ENCODE peak calls at places on chromosomes 1 and 21, in seven cellular contexts. J, M, Q, U, B, R and P are unnamed samples.

GRCh38 chr1:45796381-45796780 is 7.0 kb upstream of the MAST2 start:
- DNase-seq in R (no peak), B (no peak), Q (no peak), U (no peak), M (no peak), J (no peak), P (no peak)

GRCh38 chr21:30072496-30072895 is 94.1 kb downstream of the CLDN17 start:
- DNase-seq in B (peak), R (peak), U (no peak), Q (no peak), M (no peak), J (no peak), P (no peak)

GRCh38 chr21:24897883-24898282 is 709.4 kb downstream of the MRPL39 start:
- DNase-seq in U (no peak), R (no peak), Q (no peak), J (no peak), B (no peak), M (no peak), P (no peak)

GRCh38 chr21:35651166-35651565 is 409.2 kb downstream of the SETD4 start:
- DNase-seq in J (no peak), B (peak), R (no peak), Q (no peak), M (no peak), U (no peak), P (no peak)

GRCh38 chr1:175865041-175865766 is 121.8 kb upstream of the TNR start:
- DNase-seq in Q (no peak), M (no peak), B (peak), U (no peak), R (peak), J (no peak), P (no peak)

GRCh38 chr1:110188116-110188618 is 21.9 kb upstream of the KCNC4 start:
- DNase-seq in U (no peak), J (peak), B (no peak), R (peak), M (no peak), Q (no peak), P (peak)

GRCh38 chr1:184163674-184164470 is 112.3 kb downstream of the TSEN15 start:
- DNase-seq in R (peak), M (no peak), U (no peak), B (no peak), J (peak), Q (peak), P (peak)

GRCh38 chr21:33403128-33403785 is at the start of gene IFNGR2:
- DNase-seq in U (peak), J (peak), B (peak), M (peak), R (no peak), Q (peak), P (no peak)

GRCh38 chr1:119702384-119702783 is 9.3 kb upstream of the PHGDH start:
- DNase-seq in R (peak), Q (no peak), B (no peak), U (no peak), M (no peak), J (peak), P (peak)

GRCh38 chr21:35203093-35204021 is 154.3 kb upstream of the RUNX1 start:
- DNase-seq in R (peak), U (no peak), M (no peak), Q (peak), B (no peak), J (peak), P (peak)

GRCh38 chr1:234315091-234315541 is 58.1 kb upstream of the COA6 start:
- DNase-seq in Q (peak), U (no peak), J (peak), R (peak), B (no peak), M (no peak), P (peak)

GRCh38 chr1:240341365-240342250 is 249.9 kb downstream of the FMN2 start:
- DNase-seq in M (no peak), J (peak), B (no peak), U (no peak), Q (no peak), R (no peak), P (no peak)

GRCh38 chr1:9164537-9164910 is 35.6 kb upstream of the GPR157 start:
- DNase-seq in M (no peak), J (peak), Q (no peak), U (no peak), R (peak), B (no peak), P (no peak)

GRCh38 chr21:38956006-38956405 is 150.3 kb downstream of the ETS2 start:
- DNase-seq in B (no peak), Q (no peak), U (no peak), J (no peak), R (no peak), M (no peak), P (no peak)

GRCh38 chr21:32887026-32887425 is 115.5 kb upstream of the PAXBP1 start:
- DNase-seq in B (no peak), J (no peak), U (no peak), Q (no peak), R (no peak), M (no peak), P (no peak)

GRCh38 chr1:97905141-97905540 is 15.7 kb downstream of the DPYD start:
- DNase-seq in B (no peak), J (no peak), Q (no peak), U (no peak), R (no peak), M (no peak), P (no peak)

GRCh38 chr21:43702785-43703067 is 16.2 kb upstream of the PDXK start:
- DNase-seq in R (peak), B (no peak), Q (no peak), U (no peak), J (peak), M (no peak), P (no peak)

GRCh38 chr21:42472521-42472920 is 23.5 kb downstream of the RSPH1 start:
- DNase-seq in M (no peak), R (no peak), U (no peak), Q (no peak), B (no peak), J (no peak), P (no peak)

GRCh38 chr1:41358152-41358937 is 2.9 kb upstream of the FOXO6 start:
- DNase-seq in B (peak), R (peak), U (no peak), J (no peak), M (no peak), Q (no peak), P (no peak)

GRCh38 chr1:24803987-24804530 is 58.8 kb downstream of the CLIC4 start:
- DNase-seq in Q (peak), M (no peak), B (no peak), R (no peak), J (no peak), U (no peak), P (no peak)

GRCh38 chr1:21944261-21945074 is 7.4 kb upstream of the HSPG2 start:
- DNase-seq in Q (peak), M (no peak), J (no peak), B (peak), R (peak), U (no peak), P (no peak)

GRCh38 chr1:242579528-242580235 is 55.2 kb upstream of the PLD5 start:
- DNase-seq in B (no peak), J (no peak), M (no peak), U (no peak), Q (no peak), R (no peak), P (no peak)

GRCh38 chr1:119286587-119287181 is 81.9 kb upstream of the HAO2 start:
- DNase-seq in J (peak), R (peak), B (peak), U (no peak), M (no peak), Q (peak), P (peak)

GRCh38 chr21:38439957-38440356 is 58.3 kb downstream of the ERG start:
- DNase-seq in B (no peak), U (no peak), M (no peak), J (no peak), R (no peak), Q (peak), P (no peak)

GRCh38 chr1:236284291-236284711 is 2.5 kb upstream of the ERO1B start:
- DNase-seq in U (peak), J (no peak), R (no peak), B (peak), M (no peak), Q (no peak), P (no peak)

GRCh38 chr1:24021403-24022266 is 41.5 kb upstream of the SRSF10 start:
- DNase-seq in B (no peak), Q (peak), R (no peak), M (no peak), U (no peak), J (peak), P (peak)

GRCh38 chr21:38343691-38344090 is 86.9 kb downstream of the KCNJ15 start:
- DNase-seq in U (no peak), B (no peak), Q (peak), M (no peak), R (peak), J (peak), P (peak)

GRCh38 chr1:115363171-115363570 is 25.1 kb upstream of the NGF start:
- DNase-seq in B (no peak), U (no peak), R (no peak), M (no peak), J (no peak), Q (no peak), P (no peak)

GRCh38 chr1:158098256-158098655 is 82.4 kb upstream of the CD1D start:
- DNase-seq in M (no peak), Q (no peak), R (no peak), U (no peak), B (no peak), J (no peak), P (no peak)

GRCh38 chr1:13948851-13949490 is 249.0 kb downstream of the PRDM2 start:
- DNase-seq in B (no peak), M (no peak), R (no peak), J (no peak), U (no peak), Q (no peak), P (no peak)

GRCh38 chr21:44466996-44467858 is 11.9 kb downstream of the LRRC3 start:
- DNase-seq in M (no peak), B (no peak), Q (no peak), R (no peak), U (no peak), J (no peak), P (no peak)

GRCh38 chr1:33152685-33153432 is 29.0 kb downstream of the TRIM62 start:
- DNase-seq in M (no peak), B (peak), R (no peak), J (peak), Q (peak), U (no peak), P (no peak)